ENCODE peak calls at places on chromosomes 2 and 18, in six cellular contexts. R is DND-41, G is cardiac muscle cell, A is colonic mucosa, Y is HL-60, K is adrenal gland. H is an unnamed sample.

GRCh38 chr2:62724886-62725711 is 19.6 kb downstream of the EHBP1 start:
- DNase-seq in R (peak; percentile 43), G (no peak), A (peak; percentile 39), Y (no peak), K (no peak), H (peak; percentile 83)

GRCh38 chr2:45293182-45293581 is 283.9 kb upstream of the SIX2 start:
- DNase-seq in R (no peak), G (peak; percentile 66), A (no peak), Y (no peak), K (no peak), H (no peak)

GRCh38 chr18:47893047-47893446 is 37.4 kb downstream of the SMAD2 start:
- DNase-seq in R (no peak), G (no peak), A (no peak), Y (no peak), K (no peak), H (no peak)

GRCh38 chr2:18045230-18045629 is 166.8 kb downstream of the KCNS3 start:
- DNase-seq in R (no peak), G (peak; percentile 3), A (no peak), Y (no peak), K (no peak), H (no peak)

GRCh38 chr2:64101141-64101591 is 43.1 kb downstream of the PELI1 start:
- DNase-seq in R (no peak), G (peak; percentile 81), A (no peak), Y (no peak), K (no peak), H (no peak)

GRCh38 chr2:206642075-206643025 is at the start of gene FAM237A:
- DNase-seq in R (peak; percentile 36), G (peak; percentile 73), A (peak; percentile 21), Y (peak; percentile 1), K (peak; percentile 53), H (no peak)

GRCh38 chr2:210553371-210553770 is 3.0 kb upstream of the CPS1 start:
- DNase-seq in R (no peak), G (peak; percentile 17), A (no peak), Y (no peak), K (no peak), H (no peak)

GRCh38 chr2:40096360-40096759 is 317.3 kb upstream of the THUMPD2 start:
- DNase-seq in R (no peak), G (peak; percentile 70), A (no peak), Y (no peak), K (no peak), H (no peak)

GRCh38 chr18:62460851-62461300 is 61.9 kb upstream of the ZCCHC2 start:
- DNase-seq in R (no peak), G (peak; percentile 72), A (no peak), Y (peak; percentile 72), K (peak; percentile 72), H (no peak)

GRCh38 chr2:118089015-118089800 is 937 bp downstream of the INSIG2 start:
- DNase-seq in R (peak; percentile 33), G (peak; percentile 73), A (peak; percentile 46), Y (no peak), K (peak; percentile 24), H (no peak)

GRCh38 chr2:5696741-5697521 is 4.7 kb downstream of the SOX11 start:
- DNase-seq in R (no peak), G (peak; percentile 53), A (no peak), Y (no peak), K (no peak), H (peak; percentile 80)

GRCh38 chr2:189407161-189407943 is 33.9 kb upstream of the WDR75 start:
- DNase-seq in R (no peak), G (peak; percentile 75), A (no peak), Y (no peak), K (no peak), H (no peak)

GRCh38 chr2:48332286-48332685 is 197.7 kb upstream of the STON1 start:
- DNase-seq in R (no peak), G (peak; percentile 60), A (no peak), Y (peak; percentile 81), K (no peak), H (no peak)

GRCh38 chr2:237290249-237290648 is 123.7 kb downstream of the COL6A3 start:
- DNase-seq in R (no peak), G (peak; percentile 92), A (peak; percentile 55), Y (no peak), K (no peak), H (no peak)

GRCh38 chr2:129456681-129457080 is 522.8 kb upstream of the RAB6C start:
- DNase-seq in R (no peak), G (no peak), A (no peak), Y (no peak), K (no peak), H (no peak)

GRCh38 chr18:76685402-76685801 is 137.0 kb upstream of the ZNF236 start:
- DNase-seq in R (no peak), G (no peak), A (no peak), Y (no peak), K (no peak), H (no peak)

GRCh38 chr2:168156661-168157060 is 90.7 kb downstream of the STK39 start:
- DNase-seq in R (no peak), G (peak; percentile 67), A (peak; percentile 43), Y (no peak), K (no peak), H (no peak)

GRCh38 chr2:25844089-25844488 is 34.2 kb downstream of the ASXL2 start:
- DNase-seq in R (no peak), G (peak; percentile 60), A (no peak), Y (no peak), K (no peak), H (no peak)

GRCh38 chr18:680392-680791 is 22.9 kb downstream of the TYMS start:
- DNase-seq in R (no peak), G (no peak), A (no peak), Y (no peak), K (no peak), H (no peak)

GRCh38 chr2:234858134-234858533 is 93.7 kb upstream of the SH3BP4 start:
- DNase-seq in R (no peak), G (no peak), A (no peak), Y (no peak), K (no peak), H (no peak)

GRCh38 chr2:170930132-170931109 is 1.4 kb downstream of the GORASP2 start:
- DNase-seq in R (peak; percentile 52), G (peak; percentile 13), A (peak; percentile 34), Y (no peak), K (peak; percentile 30), H (peak; percentile 53)

GRCh38 chr2:12619975-12620374 is 96.8 kb upstream of the TRIB2 start:
- DNase-seq in R (no peak), G (peak; percentile 84), A (no peak), Y (no peak), K (peak; percentile 52), H (no peak)

GRCh38 chr2:217827430-217828201 is 175.2 kb downstream of the TNS1 start:
- DNase-seq in R (no peak), G (peak; percentile 33), A (no peak), Y (no peak), K (peak; percentile 73), H (no peak)

GRCh38 chr18:59575995-59576394 is 121.2 kb downstream of the CCBE1 start:
- DNase-seq in R (no peak), G (no peak), A (no peak), Y (no peak), K (no peak), H (no peak)

GRCh38 chr18:32549248-32549842 is 78.7 kb upstream of the GAREM1 start:
- DNase-seq in R (peak; percentile 38), G (peak; percentile 64), A (peak; percentile 66), Y (no peak), K (peak; percentile 62), H (peak; percentile 55)

GRCh38 chr2:135023886-135024285 is 23.4 kb downstream of the MAP3K19 start:
- DNase-seq in R (no peak), G (no peak), A (no peak), Y (no peak), K (no peak), H (no peak)

GRCh38 chr18:41395695-41396094 is 559.3 kb upstream of the PIK3C3 start:
- DNase-seq in R (no peak), G (peak; percentile 22), A (no peak), Y (no peak), K (no peak), H (no peak)

GRCh38 chr2:131201098-131201497 is 8.2 kb upstream of the POTEE start:
- DNase-seq in R (no peak), G (no peak), A (no peak), Y (no peak), K (no peak), H (no peak)

GRCh38 chr2:223856021-223856420 is 18.6 kb upstream of the AP1S3 start:
- DNase-seq in R (no peak), G (peak; percentile 33), A (no peak), Y (no peak), K (no peak), H (no peak)

GRCh38 chr2:232338759-232339106 is 39.8 kb upstream of the ALPP start:
- DNase-seq in R (no peak), G (no peak), A (no peak), Y (no peak), K (no peak), H (peak; percentile 3)
- TF ChIP-seq CTCF in R (no peak), G (no peak), A (no peak), Y (no peak), K (no peak), H (no peak)

DNA sequence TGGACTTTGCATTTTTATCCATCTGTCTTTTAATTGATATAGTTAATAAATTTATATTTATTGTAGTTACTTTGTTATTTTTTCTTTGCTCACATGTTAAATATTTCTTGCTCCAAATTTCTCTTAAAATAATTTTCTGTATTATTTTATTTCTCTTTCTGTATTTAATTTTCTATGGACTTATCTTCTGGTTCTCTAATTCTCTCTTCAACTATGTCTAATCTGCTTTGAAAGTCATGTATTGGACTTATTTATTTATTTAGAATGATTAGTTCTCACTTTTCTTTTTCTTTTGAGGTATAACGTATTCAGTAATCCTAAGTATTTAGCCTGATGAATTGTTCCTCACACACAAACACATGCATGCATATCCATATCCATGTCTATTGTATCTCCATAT is 53.1 kb downstream of the ASB1 start:
- DNase-seq in R (no peak), G (no peak), A (no peak), Y (no peak), K (no peak), H (no peak)
- H3K27ac ChIP-seq in R (no peak overlapping the region), G (no peak overlapping the region), A (no peak overlapping the region), Y (no peak overlapping the region), K (no peak overlapping the region), H (no peak overlapping the region)

DNA sequence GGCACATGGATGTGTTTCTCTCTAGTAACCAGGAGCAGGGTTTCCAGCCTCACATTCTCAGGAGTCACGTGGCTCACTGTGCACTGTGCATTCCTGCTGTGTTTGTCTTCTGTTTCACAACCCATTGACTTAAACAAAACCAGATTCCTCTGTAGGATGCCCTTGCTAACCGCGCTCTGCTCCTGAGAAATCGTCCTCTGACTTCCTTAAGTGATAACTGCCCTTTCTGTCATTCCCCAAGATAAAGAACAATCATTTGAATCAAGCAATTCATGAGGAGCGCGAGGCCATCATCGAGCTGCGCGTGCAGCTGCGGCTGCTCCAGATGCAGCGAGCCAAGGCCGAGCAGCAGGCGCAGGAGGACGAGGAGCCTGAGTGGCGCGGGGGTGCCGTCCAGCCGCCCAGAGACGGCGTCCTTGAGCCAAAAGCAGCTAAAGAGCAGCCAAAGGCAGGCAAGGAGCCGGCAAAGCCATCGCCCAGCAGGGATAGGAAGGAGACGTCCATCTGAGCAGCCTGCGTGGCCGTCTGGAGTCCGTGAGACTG is 60.2 kb downstream of the RALBP1 start:
- DNase-seq in R (no peak), G (peak; percentile 87), A (no peak), Y (no peak), K (peak; percentile 72), H (no peak)
- H3K4me3 ChIP-seq in R (no peak overlapping the region), G (no peak overlapping the region), A (no peak overlapping the region), Y (no peak overlapping the region), K (no peak overlapping the region), H (no peak overlapping the region)

GRCh38 chr18:37578886-37579513 is 13.4 kb upstream of the CELF4 start:
- DNase-seq in R (peak; percentile 22), G (peak; percentile 70), A (no peak), Y (peak; percentile 22), K (no peak), H (peak; percentile 32)
- TF ChIP-seq CTCF in R (peak; percentile 64), G (peak; percentile 67), A (no peak), Y (peak; percentile 40), K (peak; percentile 27), H (peak; percentile 35)

GRCh38 chr18:30682667-30683066 is 359.9 kb downstream of the DSC3 start:
- DNase-seq in R (no peak), G (no peak), A (no peak), Y (no peak), K (no peak), H (no peak)
- H3K27ac ChIP-seq in R (no peak overlapping the region), G (no peak overlapping the region), A (no peak overlapping the region), Y (no peak overlapping the region), K (no peak overlapping the region), H (no peak overlapping the region)

H was measured in WERI-Rb-1.